ENCODE peak calls at places on chromosomes 5 and 9, in five cellular contexts. G, M, J, X and E are unnamed samples.
A peak's percentile ranks its signal among the peaks of the same experiment; 100 is the strongest.

GRCh38 chr9:77158772-77159513 is 18.4 kb upstream of the VPS13A start:
- DNase-seq in G (no peak), M (no peak), J (no peak), X (no peak), E (no peak)

GRCh38 chr5:13478831-13479465 is 465.5 kb downstream of the DNAH5 start:
- DNase-seq in G (no peak), M (no peak), J (no peak), X (peak; percentile 20), E (no peak)

GRCh38 chr5:95668216-95668615 is 14.6 kb downstream of the SPATA9 start:
- DNase-seq in G (no peak), M (no peak), J (no peak), X (no peak), E (no peak)

GRCh38 chr5:147168578-147169327 is 66.1 kb upstream of the STK32A start:
- DNase-seq in G (no peak), M (no peak), J (no peak), X (no peak), E (no peak)

GRCh38 chr5:2488593-2488992 is 262.9 kb downstream of the IRX2 start:
- DNase-seq in G (no peak), M (no peak), J (no peak), X (no peak), E (no peak)

GRCh38 chr9:32335127-32335526 is 49.3 kb upstream of the ACO1 start:
- DNase-seq in G (no peak), M (no peak), J (no peak), X (no peak), E (no peak)

GRCh38 chr9:35863583-35863982 is 6.6 kb downstream of the OR13J1 start:
- DNase-seq in G (no peak), M (no peak), J (no peak), X (no peak), E (no peak)

GRCh38 chr9:127835930-127836586 is 18.4 kb downstream of the ENG start:
- DNase-seq in G (peak; percentile 47), M (no peak), J (peak; percentile 88), X (no peak), E (peak; percentile 80)

GRCh38 chr9:77707696-77708095 is 59.6 kb upstream of the GNA14 start:
- DNase-seq in G (peak; percentile 51), M (peak; percentile 22), J (peak; percentile 95), X (peak; percentile 53), E (peak; percentile 84)

GRCh38 chr5:40674661-40675235 is 5.0 kb upstream of the PTGER4 start:
- DNase-seq in G (no peak), M (no peak), J (no peak), X (no peak), E (no peak)

GRCh38 chr9:120676767-120677402 is 37.4 kb downstream of the MEGF9 start:
- DNase-seq in G (no peak), M (no peak), J (no peak), X (no peak), E (no peak)

GRCh38 chr9:98504883-98505282 is 203.9 kb downstream of the GABBR2 start:
- DNase-seq in G (no peak), M (no peak), J (no peak), X (no peak), E (no peak)

GRCh38 chr5:74131256-74131655 is 505.3 kb downstream of the ARHGEF28 start:
- DNase-seq in G (no peak), M (no peak), J (no peak), X (no peak), E (no peak)

GRCh38 chr9:37243588-37244345 is 123.4 kb downstream of the ZCCHC7 start:
- DNase-seq in G (no peak), M (no peak), J (no peak), X (no peak), E (no peak)

GRCh38 chr5:178895615-178896571 is at the start of gene ZFP2:
- DNase-seq in G (peak; percentile 60), M (peak; percentile 21), J (peak; percentile 72), X (no peak), E (no peak)

GRCh38 chr5:57175586-57175985 is 1.7 kb downstream of the GPBP1 start:
- DNase-seq in G (peak; percentile 42), M (no peak), J (no peak), X (no peak), E (no peak)

GRCh38 chr5:138696501-138696900 is 56.7 kb upstream of the CTNNA1 start:
- DNase-seq in G (no peak), M (no peak), J (no peak), X (no peak), E (no peak)

GRCh38 chr9:38761999-38762398 is 42.1 kb upstream of the FAM240B start:
- DNase-seq in G (no peak), M (no peak), J (no peak), X (no peak), E (no peak)

GRCh38 chr5:149416977-149417713 is 38.1 kb upstream of the IL17B start:
- DNase-seq in G (no peak), M (no peak), J (peak; percentile 82), X (no peak), E (no peak)

GRCh38 chr5:149414405-149415244 is 35.5 kb upstream of the IL17B start:
- DNase-seq in G (no peak), M (no peak), J (peak; percentile 86), X (no peak), E (no peak)

GRCh38 chr5:149413477-149414210 is 34.6 kb upstream of the IL17B start:
- DNase-seq in G (no peak), M (no peak), J (peak; percentile 69), X (no peak), E (no peak)

GRCh38 chr5:149417714-149418368 is 38.7 kb upstream of the IL17B start:
- DNase-seq in G (no peak), M (no peak), J (peak; percentile 70), X (no peak), E (no peak)

DNA sequence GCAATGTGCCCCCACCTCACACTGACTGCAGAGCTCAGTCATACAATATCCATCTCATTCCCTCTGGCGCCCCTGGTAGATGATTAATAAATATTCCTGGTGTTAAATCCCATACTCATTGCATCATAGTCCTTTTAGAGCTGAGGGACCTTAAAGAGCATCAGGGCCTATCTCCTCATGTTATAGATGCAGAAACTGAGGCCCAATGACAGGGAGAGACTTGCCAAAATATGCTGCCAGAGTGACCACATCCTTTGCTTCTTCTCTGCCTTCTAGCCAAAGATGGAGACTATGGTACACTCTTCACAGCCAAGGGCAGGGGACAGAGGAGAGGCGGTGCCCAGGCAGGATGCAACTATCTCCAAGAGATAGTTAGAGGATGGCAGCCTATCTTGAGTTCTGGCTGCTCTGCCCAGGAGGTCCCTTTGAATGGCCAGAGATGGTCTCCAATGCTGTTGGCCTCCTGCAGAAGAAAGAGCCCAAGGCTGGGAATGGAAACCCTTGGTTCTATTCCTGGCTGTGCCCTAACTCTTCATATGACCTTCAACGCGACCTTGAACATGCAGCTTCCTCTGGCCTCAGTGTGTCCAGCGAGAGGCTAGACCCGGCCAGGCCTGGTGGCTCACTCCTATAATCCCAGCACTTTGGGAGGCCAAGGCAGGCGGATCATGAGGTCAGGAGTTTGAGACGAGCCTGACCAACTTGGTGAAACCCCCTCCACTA is 36.3 kb upstream of the IL17B start:
- DNase-seq in G (no peak), M (no peak), J (peak; percentile 69), X (no peak), E (no peak)
- TF ChIP-seq POLR2AphosphoS5 in G (no peak), M (no peak), J (peak; percentile 84), X (no peak), E (no peak)

DNA sequence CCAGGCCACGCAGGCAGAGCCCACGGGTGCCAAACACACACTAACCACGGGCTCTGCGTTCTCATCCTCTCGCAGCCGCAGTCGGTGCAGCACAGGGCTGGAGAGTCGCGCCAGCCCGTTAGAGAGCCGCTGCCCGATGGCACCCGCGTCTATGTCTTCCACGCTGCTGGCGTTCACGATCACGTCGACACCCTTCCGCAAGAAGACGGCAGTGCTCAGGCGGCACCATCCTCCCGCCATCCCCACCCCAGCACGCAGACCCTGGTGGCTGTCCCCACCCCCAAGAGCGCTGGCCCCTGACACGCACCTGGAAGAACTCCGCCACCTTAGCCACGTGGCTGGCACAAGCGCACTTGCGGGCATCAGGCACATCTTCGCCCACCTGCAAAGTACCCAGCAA is 6.0 kb downstream of the DBN1 start:
- DNase-seq in G (no peak), M (no peak), J (no peak), X (no peak), E (no peak)
- H3K36me3 ChIP-seq in G (no peaks in the 10 kb centered on the region), M (peaks cover 27% of the 10 kb centered on the region), J (peaks cover 28% of the 10 kb centered on the region), X (no peaks in the 10 kb centered on the region), E (peaks cover 30% of the 10 kb centered on the region)

DNA sequence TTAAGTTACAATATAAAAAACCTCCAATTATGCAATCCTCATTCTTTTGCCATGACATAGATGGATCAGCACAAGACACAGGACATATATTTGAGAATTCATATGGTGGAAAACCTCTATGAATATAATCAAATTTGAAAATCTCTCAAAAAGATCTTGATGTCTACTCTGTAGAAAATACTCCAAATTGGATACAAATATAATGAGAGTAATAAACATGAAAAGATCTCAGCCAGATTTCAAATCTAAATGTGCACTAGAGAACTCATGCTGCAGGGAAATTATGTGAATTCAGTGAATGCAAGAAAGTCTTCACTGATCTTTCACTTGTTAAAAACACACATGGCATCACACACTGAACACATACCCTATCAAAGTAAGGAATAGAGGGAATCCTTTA is 13.8 kb downstream of the PCDHB15 start:
- DNase-seq in G (no peak), M (no peak), J (no peak), X (no peak), E (no peak)
- H3K9me3 ChIP-seq in G (peaks cover 99% of the 10 kb centered on the region), M (peaks cover 24% of the 10 kb centered on the region), J (peaks cover 63% of the 10 kb centered on the region), X (peaks cover 85% of the 10 kb centered on the region), E (peaks cover 94% of the 10 kb centered on the region)

GRCh38 chr5:168770036-168770498 is 190.9 kb upstream of the PANK3 start:
- DNase-seq in G (no peak), M (no peak), J (no peak), X (no peak), E (no peak)
- TF ChIP-seq POLR2AphosphoS5 in G (no peak), M (no peak), J (no peak), X (no peak), E (no peak)

DNA sequence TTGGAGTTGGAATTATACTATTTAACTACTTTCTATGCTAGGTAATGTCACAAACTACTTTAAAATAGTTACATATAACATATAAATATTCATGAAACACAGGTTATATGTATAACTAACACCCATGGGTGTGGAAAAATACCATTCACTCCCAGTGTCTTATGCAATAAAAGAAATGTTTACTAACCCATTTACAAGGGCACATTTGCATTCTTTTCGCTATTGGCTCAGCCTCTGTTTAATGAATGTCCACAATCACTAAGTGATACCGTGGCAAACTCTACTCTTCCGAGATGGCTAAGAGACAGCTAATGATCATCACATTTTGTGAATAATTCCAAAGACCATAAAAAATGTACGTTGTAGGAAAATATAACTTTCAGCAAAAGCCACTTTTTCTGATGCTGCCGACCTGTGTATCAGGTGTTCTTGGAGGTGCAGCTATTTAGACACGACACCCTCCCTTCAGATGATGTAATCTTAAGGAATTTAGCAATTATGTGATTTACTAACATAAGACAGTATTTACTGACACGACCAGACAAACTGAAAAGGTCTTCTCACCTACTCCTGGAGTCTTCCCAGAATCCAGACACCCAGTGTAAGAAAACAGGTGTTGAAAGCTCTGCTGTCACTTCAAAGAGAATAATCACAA is 121.7 kb upstream of the FAM120A start:
- DNase-seq in G (no peak), M (no peak), J (no peak), X (no peak), E (no peak)
- H3K36me3 ChIP-seq in G (no peaks in the 10 kb centered on the region), M (no peaks in the 10 kb centered on the region), J (no peaks in the 10 kb centered on the region), X (no peaks in the 10 kb centered on the region), E (no peaks in the 10 kb centered on the region)